ENCODE peak calls at places on chromosome 14, in seven cellular contexts. E, O, U, M, G, Z and F are unnamed samples.
A peak's percentile ranks its signal among the peaks of the same experiment; 100 is the strongest.

GRCh38 chr14:31682768-31683167 is 121.6 kb downstream of the NUBPL start:
- DNase-seq in E (no peak), O (no peak), U (no peak), M (no peak), G (no peak), Z (no peak), F (no peak)

GRCh38 chr14:90487031-90487430 is 90.2 kb downstream of the CALM1 start:
- DNase-seq in E (no peak), O (no peak), U (no peak), M (no peak), G (peak; percentile 14), Z (no peak), F (peak; percentile 73)

GRCh38 chr14:44634692-44635091 is 127.6 kb upstream of the FSCB start:
- DNase-seq in E (no peak), O (no peak), U (no peak), M (no peak), G (no peak), Z (no peak), F (no peak)

GRCh38 chr14:90263748-90264449 is 7.5 kb downstream of the PSMC1 start:
- DNase-seq in E (no peak), O (no peak), U (no peak), M (no peak), G (no peak), Z (no peak), F (no peak)

GRCh38 chr14:50714452-50715073 is 46.5 kb upstream of the SAV1 start:
- DNase-seq in E (no peak), O (no peak), U (no peak), M (peak; percentile 61), G (peak; percentile 17), Z (peak; percentile 45), F (no peak)

GRCh38 chr14:104724981-104725771 is 1.1 kb downstream of the ADSS1 start:
- DNase-seq in E (no peak), O (no peak), U (peak; percentile 58), M (no peak), G (peak; percentile 50), Z (peak; percentile 21), F (peak; percentile 60)

GRCh38 chr14:67447033-67447381 is 35.0 kb upstream of the PLEK2 start:
- DNase-seq in E (no peak), O (no peak), U (no peak), M (no peak), G (no peak), Z (no peak), F (no peak)

GRCh38 chr14:89304972-89305703 is 111.9 kb downstream of the FOXN3 start:
- DNase-seq in E (no peak), O (no peak), U (peak; percentile 63), M (peak; percentile 64), G (no peak), Z (peak; percentile 43), F (no peak)

GRCh38 chr14:83568141-83568540 is 1961.8 kb upstream of the FLRT2 start:
- DNase-seq in E (no peak), O (no peak), U (no peak), M (no peak), G (no peak), Z (no peak), F (no peak)

GRCh38 chr14:50521912-50522341 is 10.4 kb downstream of the MAP4K5 start:
- DNase-seq in E (no peak), O (no peak), U (no peak), M (peak; percentile 32), G (no peak), Z (no peak), F (no peak)

DNA sequence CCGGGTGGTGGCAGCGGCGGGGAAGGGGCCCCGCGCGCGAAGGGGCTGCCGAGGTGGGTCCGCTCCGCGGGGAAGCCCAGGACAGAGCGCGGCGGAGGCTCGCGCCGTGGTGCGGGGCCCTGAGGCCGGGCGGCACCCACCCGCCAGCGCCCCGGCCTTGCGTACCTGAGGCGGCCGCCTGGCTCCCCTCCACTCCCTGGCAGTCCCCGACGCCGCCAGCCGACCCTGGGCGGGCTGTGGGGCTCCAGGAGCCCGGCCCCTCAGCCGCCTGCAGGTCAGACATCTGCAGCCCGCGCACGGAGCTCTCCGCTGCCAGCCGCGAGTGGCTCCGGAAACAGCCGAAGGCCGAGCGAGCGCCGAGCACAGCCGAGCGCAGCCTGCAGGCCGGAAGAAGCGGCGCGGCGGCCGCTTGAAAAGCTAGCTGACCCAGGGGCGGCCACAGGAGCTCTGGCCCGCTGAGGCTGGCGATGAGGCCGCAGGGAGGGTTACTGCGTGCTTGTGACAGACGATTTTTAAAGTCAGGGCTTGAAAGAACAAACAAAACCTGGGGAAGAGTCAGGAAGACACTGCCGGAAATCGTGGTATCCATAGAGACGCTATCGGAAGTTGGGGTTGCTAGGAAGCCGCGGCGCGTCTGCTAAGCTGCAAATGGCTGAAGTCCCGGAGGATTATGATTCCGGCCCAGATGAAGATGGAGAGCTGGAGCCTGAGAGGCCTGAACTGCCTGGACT is at the start of the genes SAMD15 and TMED8:
- DNase-seq in E (peak; percentile 78), O (peak; percentile 58), U (peak; percentile 72), M (peak; percentile 96), G (peak; percentile 92), Z (peak; percentile 70), F (peak; percentile 93)
- TF ChIP-seq CTCF in E (no peak), O (peak; percentile 21), U (peak; percentile 32), M (no peak), G (no peak), Z (peak; percentile 60), F (no peak)

DNA sequence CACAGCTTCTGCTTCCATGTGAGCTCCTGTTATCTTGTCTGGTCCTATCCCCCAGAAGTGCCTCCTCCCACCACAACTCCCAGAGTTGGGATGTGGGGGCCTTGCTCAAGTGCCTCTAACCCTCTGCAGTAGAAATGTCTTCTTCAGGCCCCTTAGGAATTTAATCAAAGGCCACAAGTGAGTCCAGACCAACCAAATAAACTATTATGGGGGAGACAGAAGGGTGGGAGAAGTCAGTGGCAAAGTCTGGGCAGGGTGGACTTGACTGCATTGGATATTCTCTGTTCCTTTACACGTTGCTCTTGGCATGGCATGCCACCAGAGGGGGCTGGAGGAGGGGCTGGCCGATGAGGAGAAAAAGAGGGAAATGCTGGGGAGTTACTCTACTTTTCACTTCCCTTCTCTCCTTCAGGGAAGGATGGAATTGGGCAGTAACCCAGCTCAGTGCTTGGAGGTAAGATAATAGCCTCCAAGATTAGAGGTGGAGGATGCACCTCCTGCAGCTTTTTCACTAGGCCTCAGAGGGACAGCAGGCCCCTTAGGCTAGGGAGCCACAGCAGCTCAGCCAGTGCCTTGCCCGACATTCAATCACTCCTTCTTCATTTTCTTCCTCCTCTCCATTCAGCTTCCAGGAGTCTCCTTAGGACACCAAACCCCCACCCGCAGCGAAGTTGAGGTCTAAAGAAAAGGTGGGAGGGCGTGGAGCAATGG is 1.2 kb upstream of the AP1G2 start:
- DNase-seq in E (no peak), O (no peak), U (no peak), M (no peak), G (peak; percentile 69), Z (no peak), F (peak; percentile 74)
- TF ChIP-seq CTCF in E (no peak), O (peak; percentile 57), U (no peak), M (peak; percentile 34), G (peak; percentile 43), Z (peak; percentile 52), F (peak; percentile 31)

GRCh38 chr14:64298773-64299172 is 4.6 kb upstream of the ESR2 start:
- DNase-seq in E (no peak), O (no peak), U (no peak), M (no peak), G (no peak), Z (no peak), F (no peak)
- TF ChIP-seq CTCF in E (no peak), O (no peak), U (no peak), M (no peak), G (peak; percentile 25), Z (peak; percentile 35), F (no peak)

DNA sequence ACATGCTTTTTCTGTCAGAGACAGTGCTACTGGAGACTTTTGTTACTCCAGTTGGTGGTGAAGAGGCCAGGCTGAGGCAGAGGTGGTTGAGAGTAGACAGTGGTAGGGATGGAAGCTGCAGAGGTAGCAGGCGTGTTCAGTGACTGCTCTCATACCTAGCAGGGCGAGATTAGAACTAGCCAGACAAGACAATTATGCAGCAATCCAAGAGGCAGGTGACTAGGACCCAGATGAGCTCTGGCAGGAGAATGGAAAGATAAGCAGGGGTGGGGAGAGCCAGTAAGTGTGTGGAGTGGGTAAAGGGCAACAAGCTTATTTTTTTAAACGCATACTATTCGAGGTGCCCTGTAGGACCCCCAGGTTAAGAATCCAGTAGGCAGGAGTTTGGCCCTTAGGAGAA is 4.8 kb downstream of the PPP1R36 start:
- DNase-seq in E (no peak), O (no peak), U (no peak), M (no peak), G (no peak), Z (no peak), F (no peak)
- TF ChIP-seq CTCF in E (no peak), O (no peak), U (no peak), M (no peak), G (no peak), Z (no peak), F (no peak)

DNA sequence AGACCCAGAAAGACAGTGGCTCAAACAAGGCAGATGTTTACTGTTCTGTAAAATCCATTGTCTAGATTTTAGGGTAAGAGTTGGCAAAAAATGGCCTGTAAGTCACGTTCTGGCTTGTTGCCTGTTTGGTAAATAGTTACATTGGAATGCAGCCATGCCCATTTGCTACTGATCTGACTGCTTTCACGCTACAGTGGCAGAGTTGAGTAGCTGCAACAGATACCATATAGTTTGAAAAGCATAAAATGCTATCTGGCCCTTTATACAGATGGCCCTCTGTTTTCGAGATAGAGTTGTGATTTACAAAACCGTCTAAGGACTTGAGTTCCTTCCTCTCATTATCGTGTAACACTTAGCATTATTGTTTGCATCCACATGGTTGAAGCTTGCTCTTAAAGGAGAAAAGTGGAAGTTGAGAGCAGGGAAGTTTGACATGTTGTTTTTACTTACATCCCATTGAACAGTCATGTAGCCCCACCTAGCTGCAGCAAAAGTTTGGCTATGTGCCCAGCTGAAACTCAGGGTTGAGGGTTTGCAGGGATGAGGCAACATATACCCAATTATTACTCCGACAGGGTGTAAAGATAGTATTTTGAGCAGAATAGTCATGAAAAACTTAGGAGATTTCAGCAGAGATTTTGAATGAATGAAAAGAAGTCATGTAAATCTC is 11.3 kb upstream of the SCFD1 start:
- DNase-seq in E (no peak), O (no peak), U (peak; percentile 73), M (peak; percentile 34), G (peak; percentile 33), Z (peak; percentile 28), F (no peak)
- TF ChIP-seq CTCF in E (peak; percentile 18), O (peak; percentile 47), U (no peak), M (no peak), G (no peak), Z (peak; percentile 57), F (no peak)

DNA sequence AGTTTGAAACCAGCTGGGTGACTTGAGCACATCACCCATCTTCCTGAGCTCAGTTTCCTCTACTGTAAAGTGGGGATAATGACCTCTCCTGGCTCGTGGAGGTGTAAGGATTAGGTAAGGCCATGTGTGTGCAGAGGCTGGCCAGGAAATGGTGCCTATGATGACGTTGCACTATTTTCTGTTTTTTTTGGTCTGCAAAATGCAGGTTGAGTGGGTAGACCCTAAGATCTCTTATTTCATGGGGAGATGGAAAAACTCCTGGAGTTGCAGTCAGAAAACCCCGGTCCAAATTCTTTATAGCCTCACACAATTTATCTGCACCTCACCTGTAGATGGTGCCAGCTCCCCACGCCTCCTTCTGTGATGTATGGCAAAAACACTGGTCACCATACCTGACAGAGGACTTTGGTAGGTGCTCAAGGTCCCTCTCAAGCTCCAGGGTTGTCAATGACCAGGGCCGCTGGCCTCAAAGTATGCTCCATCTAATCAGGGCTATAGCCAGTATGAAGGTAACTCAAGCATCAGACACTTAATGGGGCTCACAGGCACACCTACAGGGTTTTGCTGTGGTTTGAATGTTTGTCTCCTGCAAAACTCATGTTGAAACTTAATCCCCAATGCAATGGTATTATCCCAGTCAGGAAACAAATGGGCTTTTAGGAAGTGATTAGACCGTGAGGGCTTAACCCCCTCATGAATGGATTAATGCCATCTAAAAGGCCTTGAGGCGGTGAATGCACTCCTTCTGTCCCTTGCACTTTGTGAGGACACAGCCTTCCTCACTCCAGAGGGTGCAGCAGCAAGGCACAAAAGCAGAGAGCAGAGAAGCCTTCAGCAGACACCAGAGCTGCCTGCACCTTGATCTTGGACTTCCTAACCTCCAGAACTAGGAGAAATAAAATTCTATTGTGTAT is 17.6 kb downstream of the C14orf132 start:
- DNase-seq in E (no peak), O (no peak), U (peak; percentile 15), M (no peak), G (no peak), Z (no peak), F (no peak)
- TF ChIP-seq CTCF in E (no peak), O (no peak), U (no peak), M (no peak), G (no peak), Z (peak; percentile 36), F (no peak)